ENCODE peak calls at places on chromosomes 7 and 10, in nine cellular contexts. Q is endothelial cell; J is upper lobe of right lung; B is lower leg skin; I is kidney tubule cell; H is kidney glomerular epithelial cell; U is T follicular helper cell; X is tibial artery; O is CD4-positive, CD25-positive, alpha-beta regulatory T cell. S is an unnamed sample.

GRCh38 chr10:133262696-133263095 is 14.0 kb downstream of the ADAM8 start:
- DNase-seq in H (no peak), O (no peak), U (no peak), I (no peak), J (no peak), X (no peak), B (no peak), Q (no peak), S (peak; percentile 89)

GRCh38 chr7:74466196-74466813 is 12.6 kb downstream of the GTF2IRD1 start:
- DNase-seq in B (no peak), H (no peak), U (no peak), Q (no peak), I (no peak), J (no peak), X (no peak), O (no peak), S (no peak)

GRCh38 chr7:39656415-39656814 is 33.0 kb downstream of the RALA start:
- DNase-seq in J (no peak), U (no peak), Q (no peak), B (no peak), I (peak; percentile 8), O (no peak), H (no peak), X (no peak), S (no peak)

GRCh38 chr7:32481921-32482320 is 8.3 kb downstream of the LSM5 start:
- DNase-seq in U (no peak), B (no peak), J (no peak), O (no peak), I (no peak), X (no peak), Q (no peak), H (no peak), S (no peak)

GRCh38 chr10:128804411-128804810 is 662.6 kb upstream of the MGMT start:
- DNase-seq in H (no peak), O (no peak), Q (no peak), X (no peak), J (no peak), I (no peak), B (no peak), U (no peak), S (no peak)

GRCh38 chr7:92763636-92764423 is 72.5 kb downstream of the CDK6 start:
- DNase-seq in Q (no peak), J (no peak), U (no peak), O (no peak), X (no peak), H (peak; percentile 81), B (no peak), I (peak; percentile 97), S (no peak)

GRCh38 chr10:6234371-6234770 is 31.6 kb downstream of the PFKFB3 start:
- DNase-seq in I (no peak), B (no peak), J (peak; percentile 40), U (no peak), O (no peak), Q (no peak), X (no peak), H (no peak), S (no peak)

GRCh38 chr7:112416127-112416526 is 34.1 kb upstream of the IFRD1 start:
- DNase-seq in U (no peak), O (no peak), H (no peak), I (no peak), B (no peak), X (no peak), J (no peak), Q (no peak), S (no peak)

GRCh38 chr7:158192956-158193355 is 394.7 kb downstream of the PTPRN2 start:
- DNase-seq in Q (no peak), H (no peak), B (no peak), J (no peak), I (no peak), U (no peak), O (no peak), X (no peak), S (peak; percentile 71)

GRCh38 chr10:128393546-128393945 is 267.3 kb upstream of the MKI67 start:
- DNase-seq in B (no peak), O (no peak), Q (no peak), H (no peak), I (no peak), J (no peak), X (no peak), U (no peak), S (no peak)

GRCh38 chr10:72124984-72125383 is 36.6 kb upstream of the SPOCK2 start:
- DNase-seq in U (no peak), H (peak; percentile 71), Q (no peak), X (no peak), B (no peak), I (peak; percentile 49), J (no peak), O (no peak), S (no peak)

GRCh38 chr10:103350175-103350521 is 792 bp downstream of the PCGF6 start:
- DNase-seq in X (no peak), Q (no peak), I (peak; percentile 6), H (no peak), J (no peak), O (no peak), U (no peak), B (no peak), S (no peak)

GRCh38 chr10:98273454-98273850 is 5.5 kb upstream of the LOXL4 start:
- DNase-seq in Q (no peak), O (no peak), H (no peak), B (no peak), J (no peak), I (no peak), X (no peak), U (no peak), S (no peak)

GRCh38 chr7:40244226-40244625 is 109.4 kb downstream of the SUGCT start:
- DNase-seq in Q (no peak), I (no peak), O (no peak), B (no peak), H (no peak), J (no peak), U (no peak), X (no peak), S (no peak)